ENCODE peak calls at places on chromosomes 16 and 17, in eight cellular contexts. One of them, this sample, is unnamed.

GRCh38 chr16:1098266-1098991 is 2.4 kb upstream of the C1QTNF8 start:
- DNase-seq in heart left ventricle: peak; percentile 52
- DNase-seq in tibial artery: peak; percentile 82
- DNase-seq in hepatocyte: no peak
- DNase-seq in GM12878: no peak
- DNase-seq in lower leg skin: no peak
- DNase-seq in AG09319: no peak
- DNase-seq in mesothelial cell of epicardium: no peak
- DNase-seq in this sample: no peak

GRCh38 chr16:74485916-74486315 is 64.6 kb upstream of the CLEC18B start:
- DNase-seq in tibial artery: no peak
- DNase-seq in mesothelial cell of epicardium: no peak
- DNase-seq in GM12878: no peak
- DNase-seq in heart left ventricle: no peak
- DNase-seq in AG09319: no peak
- DNase-seq in hepatocyte: no peak
- DNase-seq in lower leg skin: no peak
- DNase-seq in this sample: no peak

GRCh38 chr16:5504028-5504758 is 406.6 kb upstream of the EEF2KMT start:
- DNase-seq in hepatocyte: peak; percentile 44
- DNase-seq in heart left ventricle: peak; percentile 31
- DNase-seq in AG09319: no peak
- DNase-seq in GM12878: no peak
- DNase-seq in tibial artery: no peak
- DNase-seq in mesothelial cell of epicardium: no peak
- DNase-seq in lower leg skin: no peak
- DNase-seq in this sample: peak; percentile 39

GRCh38 chr16:58123896-58124600 is 5.1 kb downstream of the CFAP20 start:
- DNase-seq in mesothelial cell of epicardium: no peak
- DNase-seq in AG09319: no peak
- DNase-seq in hepatocyte: no peak
- DNase-seq in heart left ventricle: no peak
- DNase-seq in tibial artery: peak; percentile 39
- DNase-seq in GM12878: no peak
- DNase-seq in lower leg skin: no peak
- DNase-seq in this sample: no peak

GRCh38 chr16:88688013-88688778 is 1.9 kb upstream of the SNAI3 start:
- DNase-seq in mesothelial cell of epicardium: peak; percentile 67
- DNase-seq in AG09319: no peak
- DNase-seq in GM12878: no peak
- DNase-seq in hepatocyte: peak; percentile 87
- DNase-seq in heart left ventricle: no peak
- DNase-seq in lower leg skin: no peak
- DNase-seq in tibial artery: no peak
- DNase-seq in this sample: no peak

GRCh38 chr16:19923396-19923795 is 38.7 kb upstream of the GPRC5B start:
- DNase-seq in heart left ventricle: no peak
- DNase-seq in lower leg skin: no peak
- DNase-seq in AG09319: no peak
- DNase-seq in GM12878: no peak
- DNase-seq in mesothelial cell of epicardium: peak; percentile 21
- DNase-seq in tibial artery: no peak
- DNase-seq in hepatocyte: peak; percentile 28
- DNase-seq in this sample: no peak

GRCh38 chr16:77993586-77993985 is 28.8 kb upstream of the CLEC3A start:
- DNase-seq in GM12878: no peak
- DNase-seq in mesothelial cell of epicardium: peak; percentile 52
- DNase-seq in AG09319: no peak
- DNase-seq in heart left ventricle: no peak
- DNase-seq in lower leg skin: no peak
- DNase-seq in tibial artery: no peak
- DNase-seq in hepatocyte: peak; percentile 49
- DNase-seq in this sample: no peak

GRCh38 chr16:80824623-80825364 is 20.4 kb upstream of the CDYL2 start:
- DNase-seq in GM12878: peak; percentile 7
- DNase-seq in tibial artery: no peak
- DNase-seq in AG09319: peak; percentile 27
- DNase-seq in mesothelial cell of epicardium: no peak
- DNase-seq in lower leg skin: no peak
- DNase-seq in hepatocyte: peak; percentile 72
- DNase-seq in heart left ventricle: no peak
- DNase-seq in this sample: peak; percentile 45

GRCh38 chr17:3475812-3476686 is at the start of gene ASPA:
- DNase-seq in lower leg skin: no peak
- DNase-seq in hepatocyte: no peak
- DNase-seq in AG09319: no peak
- DNase-seq in heart left ventricle: no peak
- DNase-seq in mesothelial cell of epicardium: no peak
- DNase-seq in tibial artery: no peak
- DNase-seq in GM12878: no peak
- DNase-seq in this sample: no peak

GRCh38 chr16:50372611-50373344 is 4.0 kb upstream of the BRD7 start:
- DNase-seq in mesothelial cell of epicardium: no peak
- DNase-seq in hepatocyte: peak; percentile 34
- DNase-seq in heart left ventricle: peak; percentile 83
- DNase-seq in lower leg skin: no peak
- DNase-seq in tibial artery: peak; percentile 92
- DNase-seq in GM12878: no peak
- DNase-seq in AG09319: peak; percentile 22
- DNase-seq in this sample: peak; percentile 18

GRCh38 chr16:75319513-75320401 is 68.3 kb upstream of the BCAR1 start:
- DNase-seq in tibial artery: no peak
- DNase-seq in hepatocyte: no peak
- DNase-seq in lower leg skin: no peak
- DNase-seq in GM12878: peak; percentile 78
- DNase-seq in heart left ventricle: no peak
- DNase-seq in AG09319: peak; percentile 62
- DNase-seq in mesothelial cell of epicardium: no peak
- DNase-seq in this sample: peak; percentile 88

GRCh38 chr16:13957197-13958078 is 37.5 kb downstream of the ERCC4 start:
- DNase-seq in mesothelial cell of epicardium: peak; percentile 52
- DNase-seq in AG09319: peak; percentile 94
- DNase-seq in hepatocyte: peak; percentile 84
- DNase-seq in heart left ventricle: peak; percentile 77
- DNase-seq in tibial artery: peak; percentile 82
- DNase-seq in GM12878: peak; percentile 56
- DNase-seq in lower leg skin: peak; percentile 79
- DNase-seq in this sample: peak; percentile 93

GRCh38 chr16:84117482-84117843 is 721 bp upstream of the MBTPS1 start:
- DNase-seq in AG09319: no peak
- DNase-seq in heart left ventricle: no peak
- DNase-seq in lower leg skin: no peak
- DNase-seq in tibial artery: no peak
- DNase-seq in GM12878: no peak
- DNase-seq in hepatocyte: no peak
- DNase-seq in mesothelial cell of epicardium: no peak
- DNase-seq in this sample: peak; percentile 25

GRCh38 chr16:54783226-54783625 is 147.4 kb upstream of the IRX5 start:
- DNase-seq in hepatocyte: no peak
- DNase-seq in GM12878: no peak
- DNase-seq in mesothelial cell of epicardium: no peak
- DNase-seq in lower leg skin: no peak
- DNase-seq in AG09319: no peak
- DNase-seq in tibial artery: no peak
- DNase-seq in heart left ventricle: no peak
- DNase-seq in this sample: no peak

GRCh38 chr16:75580-76501 is 2.2 kb upstream of the MPG start:
- DNase-seq in AG09319: peak; percentile 68
- DNase-seq in mesothelial cell of epicardium: peak; percentile 55
- DNase-seq in GM12878: no peak
- DNase-seq in lower leg skin: peak; percentile 82
- DNase-seq in hepatocyte: peak; percentile 87
- DNase-seq in heart left ventricle: peak; percentile 84
- DNase-seq in tibial artery: peak; percentile 93
- DNase-seq in this sample: peak; percentile 49

GRCh38 chr17:49486012-49486641 is 9.0 kb upstream of the NGFR start:
- DNase-seq in lower leg skin: no peak
- DNase-seq in hepatocyte: peak; percentile 46
- DNase-seq in heart left ventricle: no peak
- DNase-seq in GM12878: no peak
- DNase-seq in mesothelial cell of epicardium: no peak
- DNase-seq in AG09319: no peak
- DNase-seq in tibial artery: no peak
- DNase-seq in this sample: no peak

GRCh38 chr17:63496663-63497400 is 20.0 kb downstream of the ACE start:
- DNase-seq in tibial artery: no peak
- DNase-seq in lower leg skin: no peak
- DNase-seq in GM12878: no peak
- DNase-seq in heart left ventricle: no peak
- DNase-seq in AG09319: no peak
- DNase-seq in hepatocyte: no peak
- DNase-seq in mesothelial cell of epicardium: no peak
- DNase-seq in this sample: no peak

GRCh38 chr17:28514571-28515002 is 8.4 kb downstream of the FOXN1 start:
- DNase-seq in lower leg skin: no peak
- DNase-seq in heart left ventricle: no peak
- DNase-seq in hepatocyte: no peak
- DNase-seq in mesothelial cell of epicardium: no peak
- DNase-seq in AG09319: no peak
- DNase-seq in GM12878: no peak
- DNase-seq in tibial artery: no peak
- DNase-seq in this sample: no peak

GRCh38 chr17:59632398-59632797 is 12.7 kb downstream of the CLTC start:
- DNase-seq in tibial artery: no peak
- DNase-seq in lower leg skin: no peak
- DNase-seq in AG09319: no peak
- DNase-seq in hepatocyte: no peak
- DNase-seq in heart left ventricle: no peak
- DNase-seq in mesothelial cell of epicardium: no peak
- DNase-seq in GM12878: no peak
- DNase-seq in this sample: no peak

GRCh38 chr17:66904760-66905637 is 59.5 kb upstream of the CACNG4 start:
- DNase-seq in AG09319: no peak
- DNase-seq in GM12878: no peak
- DNase-seq in mesothelial cell of epicardium: peak; percentile 45
- DNase-seq in tibial artery: no peak
- DNase-seq in heart left ventricle: peak; percentile 37
- DNase-seq in lower leg skin: no peak
- DNase-seq in hepatocyte: peak; percentile 53
- DNase-seq in this sample: no peak

GRCh38 chr17:65656390-65657250 is 95.2 kb upstream of the AXIN2 start:
- DNase-seq in lower leg skin: no peak
- DNase-seq in tibial artery: no peak
- DNase-seq in AG09319: no peak
- DNase-seq in GM12878: peak; percentile 39
- DNase-seq in hepatocyte: peak; percentile 20
- DNase-seq in mesothelial cell of epicardium: no peak
- DNase-seq in heart left ventricle: no peak
- DNase-seq in this sample: no peak

GRCh38 chr16:3021449-3022207 is 1.5 kb downstream of the TNFRSF12A start:
- DNase-seq in GM12878: no peak
- DNase-seq in heart left ventricle: peak; percentile 89
- DNase-seq in hepatocyte: peak; percentile 93
- DNase-seq in mesothelial cell of epicardium: peak; percentile 76
- DNase-seq in tibial artery: peak; percentile 91
- DNase-seq in lower leg skin: peak; percentile 68
- DNase-seq in AG09319: no peak
- DNase-seq in this sample: peak; percentile 95
- TF ChIP-seq CTCF in GM12878: peak; percentile 32
- TF ChIP-seq CTCF in heart left ventricle: no peak
- TF ChIP-seq CTCF in hepatocyte: peak; percentile 44
- TF ChIP-seq CTCF in mesothelial cell of epicardium: no peak
- TF ChIP-seq CTCF in tibial artery: peak; percentile 16
- TF ChIP-seq CTCF in lower leg skin: no peak
- TF ChIP-seq CTCF in AG09319: peak; percentile 45
- TF ChIP-seq CTCF in this sample: peak; percentile 66

DNA sequence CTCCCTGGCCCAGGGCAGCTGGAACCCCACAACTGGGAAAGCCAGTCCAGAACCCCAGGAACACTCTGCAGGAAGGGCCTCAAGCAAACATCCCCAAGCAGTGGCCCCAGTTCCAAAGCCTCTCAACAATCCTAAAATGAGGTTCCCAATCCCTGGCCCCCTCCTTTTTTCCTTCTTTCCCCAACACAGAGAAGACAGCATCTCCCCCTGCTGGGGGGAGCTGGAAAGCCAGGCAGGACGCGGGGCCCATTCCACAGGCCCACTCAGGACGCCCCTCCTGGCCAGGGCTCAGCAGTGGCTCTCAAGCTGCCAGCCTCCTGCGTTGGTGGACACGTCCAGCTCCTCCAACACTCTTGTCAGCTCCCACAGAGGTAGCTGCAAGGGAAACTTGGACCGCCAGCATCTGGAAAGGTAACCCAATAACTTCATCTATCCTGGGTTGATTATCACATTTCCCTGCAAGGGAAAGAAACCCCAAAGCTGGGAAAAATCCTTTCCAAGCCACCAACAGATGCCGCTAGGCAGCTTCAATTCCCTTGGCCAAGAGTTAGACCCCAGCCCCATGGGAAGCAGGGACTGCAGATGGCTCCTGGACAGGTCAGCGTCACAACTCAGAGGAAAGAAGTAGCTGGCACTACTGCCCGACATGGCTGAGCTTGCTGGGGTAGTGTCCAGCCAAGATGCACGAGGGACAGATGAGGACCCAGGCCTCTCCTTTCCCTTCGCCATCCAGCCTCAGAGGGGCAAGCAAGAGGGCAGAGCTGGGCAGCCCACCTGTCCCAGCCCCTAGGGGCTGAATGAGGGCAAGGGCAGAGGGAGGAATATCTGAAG is 7.6 kb downstream of the HDAC5 start:
- DNase-seq in tibial artery: no peak
- DNase-seq in AG09319: no peak
- DNase-seq in lower leg skin: no peak
- DNase-seq in mesothelial cell of epicardium: peak; percentile 67
- DNase-seq in hepatocyte: peak; percentile 69
- DNase-seq in GM12878: no peak
- DNase-seq in heart left ventricle: no peak
- DNase-seq in this sample: peak; percentile 35
- TF ChIP-seq CTCF in tibial artery: peak; percentile 75
- TF ChIP-seq CTCF in AG09319: peak; percentile 84
- TF ChIP-seq CTCF in lower leg skin: no peak
- TF ChIP-seq CTCF in mesothelial cell of epicardium: peak; percentile 72
- TF ChIP-seq CTCF in hepatocyte: peak; percentile 70
- TF ChIP-seq CTCF in GM12878: peak; percentile 61
- TF ChIP-seq CTCF in heart left ventricle: peak; percentile 59
- TF ChIP-seq CTCF in this sample: peak; percentile 94

GRCh38 chr17:29572691-29573557 is 4.4 kb downstream of the TP53I13 start:
- DNase-seq in hepatocyte: peak; percentile 81
- DNase-seq in heart left ventricle: peak; percentile 83
- DNase-seq in GM12878: no peak
- DNase-seq in lower leg skin: peak; percentile 29
- DNase-seq in AG09319: no peak
- DNase-seq in mesothelial cell of epicardium: peak; percentile 67
- DNase-seq in tibial artery: peak; percentile 77
- DNase-seq in this sample: peak; percentile 34
- TF ChIP-seq CTCF in hepatocyte: peak; percentile 68
- TF ChIP-seq CTCF in heart left ventricle: peak; percentile 68
- TF ChIP-seq CTCF in GM12878: peak; percentile 75
- TF ChIP-seq CTCF in lower leg skin: no peak
- TF ChIP-seq CTCF in AG09319: peak; percentile 54
- TF ChIP-seq CTCF in mesothelial cell of epicardium: peak; percentile 56
- TF ChIP-seq CTCF in tibial artery: peak; percentile 70
- TF ChIP-seq CTCF in this sample: peak; percentile 87

DNA sequence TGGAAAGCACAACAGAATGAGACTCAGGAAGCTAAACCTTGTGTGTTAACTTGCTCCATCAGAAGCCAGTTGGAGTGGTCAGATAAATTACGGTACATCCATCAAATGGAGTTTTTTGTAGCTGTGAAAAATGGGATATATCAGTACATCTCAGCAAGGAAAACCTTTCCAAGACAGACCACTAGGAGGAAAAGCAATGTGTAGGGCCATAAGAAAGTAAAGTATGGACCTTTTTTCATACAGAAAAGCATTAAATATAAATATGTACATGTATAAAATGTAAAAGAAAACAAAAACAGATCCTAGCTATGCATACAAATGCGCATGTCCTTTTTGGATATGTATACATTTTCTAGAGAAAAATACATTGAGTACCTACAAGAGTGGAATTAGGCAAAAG is 403.9 kb upstream of the CDH11 start:
- DNase-seq in mesothelial cell of epicardium: no peak
- DNase-seq in lower leg skin: no peak
- DNase-seq in AG09319: no peak
- DNase-seq in hepatocyte: no peak
- DNase-seq in tibial artery: no peak
- DNase-seq in GM12878: no peak
- DNase-seq in heart left ventricle: no peak
- DNase-seq in this sample: no peak
- TF ChIP-seq CTCF in mesothelial cell of epicardium: no peak
- TF ChIP-seq CTCF in lower leg skin: no peak
- TF ChIP-seq CTCF in AG09319: no peak
- TF ChIP-seq CTCF in hepatocyte: no peak
- TF ChIP-seq CTCF in tibial artery: no peak
- TF ChIP-seq CTCF in GM12878: no peak
- TF ChIP-seq CTCF in heart left ventricle: no peak
- TF ChIP-seq CTCF in this sample: peak; percentile 37